ENCODE peak calls at places on chromosomes 12 and 14, in six cellular contexts. U, C, S, Z, Y and H are unnamed samples.

GRCh38 chr12:46300906-46301305 is 32.1 kb upstream of the SLC38A1 start:
- DNase-seq in S (peak; percentile 53), Y (no peak), C (no peak), U (no peak), Z (no peak), H (no peak)

GRCh38 chr12:23564454-23564853 is 385.0 kb downstream of the SOX5 start:
- DNase-seq in Y (no peak), U (no peak), Z (no peak), S (no peak), C (no peak), H (no peak)

GRCh38 chr12:132395908-132396305 is 66.5 kb upstream of the GALNT9 start:
- DNase-seq in U (no peak), S (peak; percentile 45), Z (no peak), C (no peak), Y (no peak), H (peak; percentile 52)

GRCh38 chr12:109192358-109192757 is 76.0 kb downstream of the ACACB start:
- DNase-seq in Z (peak; percentile 63), C (no peak), Y (no peak), S (no peak), U (no peak), H (no peak)

GRCh38 chr12:3071107-3071506 is 6.1 kb upstream of the TSPAN9 start:
- DNase-seq in C (no peak), U (no peak), Y (no peak), S (no peak), Z (no peak), H (no peak)

GRCh38 chr14:23020143-23021128 is 10.5 kb upstream of the C14orf93 start:
- DNase-seq in Y (no peak), C (no peak), Z (no peak), S (no peak), U (no peak), H (no peak)

GRCh38 chr12:97960741-97961608 is 498.4 kb downstream of the RMST start:
- DNase-seq in S (no peak), C (no peak), U (no peak), Z (no peak), Y (peak; percentile 8), H (no peak)

GRCh38 chr12:105092336-105092735 is 8.1 kb upstream of the ALDH1L2 start:
- DNase-seq in C (no peak), Y (no peak), S (no peak), U (no peak), Z (no peak), H (no peak)

GRCh38 chr14:63713765-63714164 is 14.1 kb downstream of the SGPP1 start:
- DNase-seq in Y (no peak), C (peak; percentile 26), U (no peak), Z (peak; percentile 14), S (no peak), H (no peak)

GRCh38 chr14:89845346-89845745 is 109.2 kb downstream of the EFCAB11 start:
- DNase-seq in S (no peak), U (no peak), Z (peak; percentile 90), Y (no peak), C (no peak), H (no peak)

GRCh38 chr12:51520576-51521325 is 70.3 kb upstream of the SCN8A start:
- DNase-seq in C (no peak), Y (no peak), U (no peak), S (no peak), Z (no peak), H (no peak)

GRCh38 chr12:48686037-48686595 is 4.1 kb upstream of the KANSL2 start:
- DNase-seq in C (no peak), U (no peak), Y (no peak), S (no peak), Z (no peak), H (no peak)

GRCh38 chr14:101844219-101844618 is 82.7 kb downstream of the PPP2R5C start:
- DNase-seq in S (no peak), C (no peak), Z (no peak), U (no peak), Y (no peak), H (no peak)

GRCh38 chr12:62581288-62582064 is 114.8 kb downstream of the MON2 start:
- DNase-seq in C (peak; percentile 33), U (no peak), S (no peak), Z (no peak), Y (peak; percentile 63), H (no peak)

GRCh38 chr12:4392223-4392742 is 12.8 kb upstream of the FGF23 start:
- DNase-seq in Y (no peak), C (no peak), S (no peak), Z (no peak), U (no peak), H (no peak)

GRCh38 chr14:22184157-22185025 is 404.6 kb downstream of the DAD1 start:
- DNase-seq in S (no peak), C (no peak), U (no peak), Y (no peak), Z (no peak), H (no peak)

GRCh38 chr12:12562016-12562483 is 613 bp downstream of the DUSP16 start:
- DNase-seq in Z (no peak), S (peak; percentile 72), U (no peak), C (no peak), Y (peak; percentile 48), H (peak; percentile 68)

GRCh38 chr14:24246765-24247212 is 4.4 kb upstream of the TINF2 start:
- DNase-seq in Y (no peak), S (no peak), Z (no peak), U (peak; percentile 35), C (no peak), H (no peak)

GRCh38 chr14:72751276-72752033 is 142.4 kb downstream of the DPF3 start:
- DNase-seq in Z (no peak), S (no peak), C (no peak), U (no peak), Y (no peak), H (no peak)

GRCh38 chr14:81169711-81170103 is 51.1 kb downstream of the GTF2A1 start:
- DNase-seq in Z (no peak), U (no peak), Y (peak; percentile 69), C (no peak), S (peak; percentile 86), H (peak; percentile 83)

GRCh38 chr12:93020225-93020997 is 91.3 kb upstream of the EEA1 start:
- DNase-seq in S (no peak), Y (no peak), C (no peak), U (no peak), Z (no peak), H (no peak)

GRCh38 chr14:64266206-64266605 is 28.0 kb downstream of the ESR2 start:
- DNase-seq in C (peak; percentile 2), U (no peak), Y (no peak), S (no peak), Z (no peak), H (no peak)

GRCh38 chr14:56117765-56118610 is at the start of gene PELI2:
- DNase-seq in C (no peak), Y (peak; percentile 85), Z (no peak), S (peak; percentile 93), U (peak; percentile 68), H (peak; percentile 89)

GRCh38 chr12:74381968-74382367 is 155.7 kb upstream of the ATXN7L3B start:
- DNase-seq in Y (no peak), S (no peak), Z (no peak), C (no peak), U (no peak), H (no peak)

GRCh38 chr14:64569108-64570045 is 19.6 kb downstream of the PPP1R36 start:
- DNase-seq in U (no peak), C (peak; percentile 27), Z (no peak), Y (peak; percentile 87), S (no peak), H (peak; percentile 88)

GRCh38 chr12:69046372-69046771 is 113.4 kb upstream of the CPM start:
- DNase-seq in Y (no peak), C (no peak), U (no peak), Z (no peak), S (no peak), H (no peak)

GRCh38 chr12:27076930-27077329 is 5.4 kb downstream of the C12orf71 start:
- DNase-seq in Z (no peak), U (no peak), C (no peak), Y (no peak), S (no peak), H (no peak)

GRCh38 chr14:29191092-29191491 is 424.5 kb downstream of the FOXG1 start:
- DNase-seq in U (no peak), C (no peak), Y (no peak), S (no peak), Z (no peak), H (no peak)

GRCh38 chr12:117013726-117014125 is 85.5 kb downstream of the TESC start:
- DNase-seq in U (no peak), S (no peak), Z (no peak), Y (no peak), C (no peak), H (no peak)

GRCh38 chr12:9700606-9700956 is 31.1 kb downstream of the CLEC2D start:
- DNase-seq in Z (no peak), S (no peak), U (no peak), C (no peak), Y (no peak), H (no peak)

GRCh38 chr12:111775205-111776193 is 8.8 kb downstream of the ALDH2 start:
- DNase-seq in U (no peak), S (peak; percentile 93), C (peak; percentile 42), Y (peak; percentile 80), Z (no peak), H (peak; percentile 94)

GRCh38 chr12:82800185-82800584 is 113.5 kb downstream of the TMTC2 start:
- DNase-seq in Y (no peak), S (no peak), Z (no peak), C (peak; percentile 33), U (no peak), H (no peak)

GRCh38 chr12:128178971-128179370 is 88.0 kb upstream of the TMEM132C start:
- DNase-seq in Y (no peak), U (no peak), C (no peak), S (no peak), Z (no peak), H (no peak)

GRCh38 chr14:89630096-89630829 is 213.2 kb upstream of the FOXN3 start:
- DNase-seq in U (no peak), C (no peak), S (no peak), Y (no peak), Z (no peak), H (no peak)

GRCh38 chr14:92768795-92769194 is 20.4 kb upstream of the LGMN start:
- DNase-seq in Y (no peak), C (no peak), Z (no peak), U (no peak), S (no peak), H (no peak)

GRCh38 chr12:106428379-106428778 is 70.8 kb downstream of the POLR3B start:
- DNase-seq in Z (no peak), S (no peak), C (no peak), Y (peak; percentile 51), U (no peak), H (no peak)

GRCh38 chr12:26833692-26834168 is 736 bp upstream of the ITPR2 start:
- DNase-seq in U (peak; percentile 27), S (peak; percentile 68), Z (no peak), C (no peak), Y (peak; percentile 25), H (no peak)

GRCh38 chr12:68614105-68614679 is 3.5 kb downstream of the RAP1B start:
- DNase-seq in C (no peak), U (no peak), Z (no peak), Y (no peak), S (no peak), H (no peak)

GRCh38 chr14:77043177-77043983 is 14.9 kb upstream of the IRF2BPL start:
- DNase-seq in Z (no peak), C (no peak), U (peak; percentile 35), Y (peak; percentile 87), S (no peak), H (peak; percentile 57)

GRCh38 chr12:29547151-29547561 is 49.7 kb upstream of the OVCH1 start:
- DNase-seq in U (no peak), Z (no peak), C (no peak), Y (no peak), S (no peak), H (no peak)